ENCODE peak calls at places on chromosomes 6 and 20, in five cellular contexts. One of them, this sample, is unnamed.

GRCh38 chr20:62149532-62150235 is 6.1 kb downstream of the SS18L1 start:
- DNase-seq in posterior cingulate gyrus: peak; percentile 26
- DNase-seq in GM23338: peak; percentile 79
- DNase-seq in ureter: no peak
- DNase-seq in activated CD4-positive, alpha-beta T cell treated with anti-CD3 and anti-CD28 coated beads, Interleukin-2, amount 10 ng/mL, durations not matched to agents 7 days and 5 days: no peak
- DNase-seq in this sample: no peak

GRCh38 chr6:28383235-28384142 is 16.1 kb downstream of the ZSCAN12 start:
- DNase-seq in posterior cingulate gyrus: peak; percentile 73
- DNase-seq in GM23338: peak; percentile 98
- DNase-seq in ureter: peak; percentile 88
- DNase-seq in activated CD4-positive, alpha-beta T cell treated with anti-CD3 and anti-CD28 coated beads, Interleukin-2, amount 10 ng/mL, durations not matched to agents 7 days and 5 days: peak; percentile 13
- DNase-seq in this sample: no peak

GRCh38 chr6:32086661-32087573 is 22.2 kb downstream of the TNXB start:
- DNase-seq in posterior cingulate gyrus: no peak
- DNase-seq in GM23338: peak; percentile 82
- DNase-seq in ureter: no peak
- DNase-seq in activated CD4-positive, alpha-beta T cell treated with anti-CD3 and anti-CD28 coated beads, Interleukin-2, amount 10 ng/mL, durations not matched to agents 7 days and 5 days: no peak
- DNase-seq in this sample: no peak

GRCh38 chr20:33181482-33182093 is 13.6 kb downstream of the BPIFA2 start:
- DNase-seq in posterior cingulate gyrus: no peak
- DNase-seq in GM23338: peak; percentile 56
- DNase-seq in ureter: no peak
- DNase-seq in activated CD4-positive, alpha-beta T cell treated with anti-CD3 and anti-CD28 coated beads, Interleukin-2, amount 10 ng/mL, durations not matched to agents 7 days and 5 days: no peak
- DNase-seq in this sample: no peak

GRCh38 chr20:45685896-45686295 is 15.9 kb upstream of the WFDC11 start:
- DNase-seq in posterior cingulate gyrus: no peak
- DNase-seq in GM23338: peak; percentile 68
- DNase-seq in ureter: no peak
- DNase-seq in activated CD4-positive, alpha-beta T cell treated with anti-CD3 and anti-CD28 coated beads, Interleukin-2, amount 10 ng/mL, durations not matched to agents 7 days and 5 days: no peak
- DNase-seq in this sample: no peak

GRCh38 chr6:130997061-130997753 is 65.8 kb downstream of the EPB41L2 start:
- DNase-seq in posterior cingulate gyrus: no peak
- DNase-seq in GM23338: no peak
- DNase-seq in ureter: no peak
- DNase-seq in activated CD4-positive, alpha-beta T cell treated with anti-CD3 and anti-CD28 coated beads, Interleukin-2, amount 10 ng/mL, durations not matched to agents 7 days and 5 days: no peak
- DNase-seq in this sample: no peak

GRCh38 chr6:136738178-136739057 is 53.9 kb downstream of the MAP3K5 start:
- DNase-seq in posterior cingulate gyrus: no peak
- DNase-seq in GM23338: no peak
- DNase-seq in ureter: no peak
- DNase-seq in activated CD4-positive, alpha-beta T cell treated with anti-CD3 and anti-CD28 coated beads, Interleukin-2, amount 10 ng/mL, durations not matched to agents 7 days and 5 days: no peak
- DNase-seq in this sample: no peak

GRCh38 chr6:112466378-112467151 is 119.4 kb downstream of the RFPL4B start:
- DNase-seq in posterior cingulate gyrus: no peak
- DNase-seq in GM23338: no peak
- DNase-seq in ureter: no peak
- DNase-seq in activated CD4-positive, alpha-beta T cell treated with anti-CD3 and anti-CD28 coated beads, Interleukin-2, amount 10 ng/mL, durations not matched to agents 7 days and 5 days: no peak
- DNase-seq in this sample: no peak

GRCh38 chr6:31579119-31579505 is 3.1 kb downstream of the LTB start:
- DNase-seq in posterior cingulate gyrus: no peak
- DNase-seq in GM23338: no peak
- DNase-seq in ureter: no peak
- DNase-seq in activated CD4-positive, alpha-beta T cell treated with anti-CD3 and anti-CD28 coated beads, Interleukin-2, amount 10 ng/mL, durations not matched to agents 7 days and 5 days: no peak
- DNase-seq in this sample: no peak

GRCh38 chr6:134063966-134064445 is 11.6 kb upstream of the SLC2A12 start:
- DNase-seq in posterior cingulate gyrus: peak; percentile 61
- DNase-seq in GM23338: peak; percentile 79
- DNase-seq in ureter: peak; percentile 77
- DNase-seq in activated CD4-positive, alpha-beta T cell treated with anti-CD3 and anti-CD28 coated beads, Interleukin-2, amount 10 ng/mL, durations not matched to agents 7 days and 5 days: peak; percentile 70
- DNase-seq in this sample: no peak

GRCh38 chr6:33665957-33666356 is 44.8 kb downstream of the ITPR3 start:
- DNase-seq in posterior cingulate gyrus: no peak
- DNase-seq in GM23338: peak; percentile 46
- DNase-seq in ureter: no peak
- DNase-seq in activated CD4-positive, alpha-beta T cell treated with anti-CD3 and anti-CD28 coated beads, Interleukin-2, amount 10 ng/mL, durations not matched to agents 7 days and 5 days: no peak
- DNase-seq in this sample: no peak

GRCh38 chr20:17992224-17992637 is 23.4 kb downstream of the MGME1 start:
- DNase-seq in posterior cingulate gyrus: no peak
- DNase-seq in GM23338: no peak
- DNase-seq in ureter: no peak
- DNase-seq in activated CD4-positive, alpha-beta T cell treated with anti-CD3 and anti-CD28 coated beads, Interleukin-2, amount 10 ng/mL, durations not matched to agents 7 days and 5 days: no peak
- DNase-seq in this sample: no peak

GRCh38 chr20:11391591-11391990 is 526.1 kb upstream of the BTBD3 start:
- DNase-seq in posterior cingulate gyrus: no peak
- DNase-seq in GM23338: no peak
- DNase-seq in ureter: no peak
- DNase-seq in activated CD4-positive, alpha-beta T cell treated with anti-CD3 and anti-CD28 coated beads, Interleukin-2, amount 10 ng/mL, durations not matched to agents 7 days and 5 days: no peak
- DNase-seq in this sample: no peak

GRCh38 chr20:8535403-8536003 is 403.4 kb downstream of the PLCB1 start:
- DNase-seq in posterior cingulate gyrus: no peak
- DNase-seq in GM23338: peak; percentile 58
- DNase-seq in ureter: no peak
- DNase-seq in activated CD4-positive, alpha-beta T cell treated with anti-CD3 and anti-CD28 coated beads, Interleukin-2, amount 10 ng/mL, durations not matched to agents 7 days and 5 days: no peak
- DNase-seq in this sample: no peak

GRCh38 chr6:147065786-147066185 is 138.4 kb upstream of the STXBP5 start:
- DNase-seq in posterior cingulate gyrus: no peak
- DNase-seq in GM23338: no peak
- DNase-seq in ureter: no peak
- DNase-seq in activated CD4-positive, alpha-beta T cell treated with anti-CD3 and anti-CD28 coated beads, Interleukin-2, amount 10 ng/mL, durations not matched to agents 7 days and 5 days: no peak
- DNase-seq in this sample: no peak

GRCh38 chr6:13877116-13877515 is 47.6 kb upstream of the RNF182 start:
- DNase-seq in posterior cingulate gyrus: no peak
- DNase-seq in GM23338: no peak
- DNase-seq in ureter: no peak
- DNase-seq in activated CD4-positive, alpha-beta T cell treated with anti-CD3 and anti-CD28 coated beads, Interleukin-2, amount 10 ng/mL, durations not matched to agents 7 days and 5 days: no peak
- DNase-seq in this sample: no peak

GRCh38 chr6:10655508-10656055 is 38.8 kb downstream of the C6orf52 start:
- DNase-seq in posterior cingulate gyrus: no peak
- DNase-seq in GM23338: no peak
- DNase-seq in ureter: no peak
- DNase-seq in activated CD4-positive, alpha-beta T cell treated with anti-CD3 and anti-CD28 coated beads, Interleukin-2, amount 10 ng/mL, durations not matched to agents 7 days and 5 days: peak; percentile 44
- DNase-seq in this sample: no peak

GRCh38 chr20:16664031-16664430 is 65.8 kb upstream of the SNRPB2 start:
- DNase-seq in posterior cingulate gyrus: no peak
- DNase-seq in GM23338: no peak
- DNase-seq in ureter: no peak
- DNase-seq in activated CD4-positive, alpha-beta T cell treated with anti-CD3 and anti-CD28 coated beads, Interleukin-2, amount 10 ng/mL, durations not matched to agents 7 days and 5 days: no peak
- DNase-seq in this sample: no peak

GRCh38 chr6:154800338-154800737 is 67.1 kb downstream of the SCAF8 start:
- DNase-seq in posterior cingulate gyrus: no peak
- DNase-seq in GM23338: no peak
- DNase-seq in ureter: no peak
- DNase-seq in activated CD4-positive, alpha-beta T cell treated with anti-CD3 and anti-CD28 coated beads, Interleukin-2, amount 10 ng/mL, durations not matched to agents 7 days and 5 days: no peak
- DNase-seq in this sample: no peak

GRCh38 chr6:144585217-144585814 is 300.2 kb downstream of the UTRN start:
- DNase-seq in posterior cingulate gyrus: no peak
- DNase-seq in GM23338: peak; percentile 59
- DNase-seq in ureter: no peak
- DNase-seq in activated CD4-positive, alpha-beta T cell treated with anti-CD3 and anti-CD28 coated beads, Interleukin-2, amount 10 ng/mL, durations not matched to agents 7 days and 5 days: peak; percentile 31
- DNase-seq in this sample: no peak

GRCh38 chr6:26183581-26184408 is 96.6 kb downstream of the HFE start:
- DNase-seq in posterior cingulate gyrus: peak; percentile 67
- DNase-seq in GM23338: peak; percentile 92
- DNase-seq in ureter: peak; percentile 64
- DNase-seq in activated CD4-positive, alpha-beta T cell treated with anti-CD3 and anti-CD28 coated beads, Interleukin-2, amount 10 ng/mL, durations not matched to agents 7 days and 5 days: peak; percentile 75
- DNase-seq in this sample: no peak

GRCh38 chr6:62775427-62776022 is 435.7 kb upstream of the FKBP1C start:
- DNase-seq in posterior cingulate gyrus: no peak
- DNase-seq in GM23338: peak; percentile 61
- DNase-seq in ureter: no peak
- DNase-seq in activated CD4-positive, alpha-beta T cell treated with anti-CD3 and anti-CD28 coated beads, Interleukin-2, amount 10 ng/mL, durations not matched to agents 7 days and 5 days: no peak
- DNase-seq in this sample: no peak

GRCh38 chr6:9405825-9406224 is 970.5 kb upstream of the SLC35B3 start:
- DNase-seq in posterior cingulate gyrus: no peak
- DNase-seq in GM23338: no peak
- DNase-seq in ureter: no peak
- DNase-seq in activated CD4-positive, alpha-beta T cell treated with anti-CD3 and anti-CD28 coated beads, Interleukin-2, amount 10 ng/mL, durations not matched to agents 7 days and 5 days: no peak
- DNase-seq in this sample: no peak

GRCh38 chr6:90386796-90387390 is 90.2 kb upstream of the BACH2 start:
- DNase-seq in posterior cingulate gyrus: no peak
- DNase-seq in GM23338: no peak
- DNase-seq in ureter: no peak
- DNase-seq in activated CD4-positive, alpha-beta T cell treated with anti-CD3 and anti-CD28 coated beads, Interleukin-2, amount 10 ng/mL, durations not matched to agents 7 days and 5 days: no peak
- DNase-seq in this sample: no peak

GRCh38 chr20:460707-461106 is 1.6 kb downstream of the TBC1D20 start:
- DNase-seq in posterior cingulate gyrus: no peak
- DNase-seq in GM23338: no peak
- DNase-seq in ureter: no peak
- DNase-seq in activated CD4-positive, alpha-beta T cell treated with anti-CD3 and anti-CD28 coated beads, Interleukin-2, amount 10 ng/mL, durations not matched to agents 7 days and 5 days: no peak
- DNase-seq in this sample: no peak

GRCh38 chr6:37366910-37367309 is 13.1 kb downstream of the RNF8 start:
- DNase-seq in posterior cingulate gyrus: no peak
- DNase-seq in GM23338: no peak
- DNase-seq in ureter: no peak
- DNase-seq in activated CD4-positive, alpha-beta T cell treated with anti-CD3 and anti-CD28 coated beads, Interleukin-2, amount 10 ng/mL, durations not matched to agents 7 days and 5 days: no peak
- DNase-seq in this sample: no peak

GRCh38 chr6:36642913-36643817 is 35.3 kb upstream of the CDKN1A start:
- DNase-seq in posterior cingulate gyrus: peak; percentile 53
- DNase-seq in GM23338: no peak
- DNase-seq in ureter: peak; percentile 73
- DNase-seq in activated CD4-positive, alpha-beta T cell treated with anti-CD3 and anti-CD28 coated beads, Interleukin-2, amount 10 ng/mL, durations not matched to agents 7 days and 5 days: no peak
- DNase-seq in this sample: no peak

GRCh38 chr6:56766806-56767178 is 124.1 kb upstream of the DST start:
- DNase-seq in posterior cingulate gyrus: no peak
- DNase-seq in GM23338: no peak
- DNase-seq in ureter: no peak
- DNase-seq in activated CD4-positive, alpha-beta T cell treated with anti-CD3 and anti-CD28 coated beads, Interleukin-2, amount 10 ng/mL, durations not matched to agents 7 days and 5 days: no peak
- DNase-seq in this sample: no peak

GRCh38 chr6:69825904-69826303 is 29.1 kb upstream of the LMBRD1 start:
- DNase-seq in posterior cingulate gyrus: no peak
- DNase-seq in GM23338: no peak
- DNase-seq in ureter: no peak
- DNase-seq in activated CD4-positive, alpha-beta T cell treated with anti-CD3 and anti-CD28 coated beads, Interleukin-2, amount 10 ng/mL, durations not matched to agents 7 days and 5 days: no peak
- DNase-seq in this sample: no peak

GRCh38 chr6:44278774-44279697 is 8.8 kb downstream of the TMEM151B start:
- DNase-seq in posterior cingulate gyrus: no peak
- DNase-seq in GM23338: no peak
- DNase-seq in ureter: no peak
- DNase-seq in activated CD4-positive, alpha-beta T cell treated with anti-CD3 and anti-CD28 coated beads, Interleukin-2, amount 10 ng/mL, durations not matched to agents 7 days and 5 days: no peak
- DNase-seq in this sample: no peak

GRCh38 chr20:53195882-53196610 is 223.9 kb downstream of the TSHZ2 start:
- DNase-seq in posterior cingulate gyrus: no peak
- DNase-seq in GM23338: no peak
- DNase-seq in ureter: no peak
- DNase-seq in activated CD4-positive, alpha-beta T cell treated with anti-CD3 and anti-CD28 coated beads, Interleukin-2, amount 10 ng/mL, durations not matched to agents 7 days and 5 days: no peak
- DNase-seq in this sample: no peak

GRCh38 chr6:85678602-85679444 is 36.1 kb upstream of the SYNCRIP start:
- DNase-seq in posterior cingulate gyrus: peak; percentile 98
- DNase-seq in GM23338: peak; percentile 99
- DNase-seq in ureter: peak; percentile 99
- DNase-seq in activated CD4-positive, alpha-beta T cell treated with anti-CD3 and anti-CD28 coated beads, Interleukin-2, amount 10 ng/mL, durations not matched to agents 7 days and 5 days: peak; percentile 97
- DNase-seq in this sample: peak; percentile 97

GRCh38 chr6:11002176-11002575 is 41.9 kb downstream of the ELOVL2 start:
- DNase-seq in posterior cingulate gyrus: no peak
- DNase-seq in GM23338: no peak
- DNase-seq in ureter: no peak
- DNase-seq in activated CD4-positive, alpha-beta T cell treated with anti-CD3 and anti-CD28 coated beads, Interleukin-2, amount 10 ng/mL, durations not matched to agents 7 days and 5 days: no peak
- DNase-seq in this sample: no peak

GRCh38 chr6:786946-787763 is 94.2 kb upstream of the EXOC2 start:
- DNase-seq in posterior cingulate gyrus: no peak
- DNase-seq in GM23338: peak; percentile 63
- DNase-seq in ureter: no peak
- DNase-seq in activated CD4-positive, alpha-beta T cell treated with anti-CD3 and anti-CD28 coated beads, Interleukin-2, amount 10 ng/mL, durations not matched to agents 7 days and 5 days: peak; percentile 11
- DNase-seq in this sample: no peak